ENCODE peak calls at places on chromosomes 16 and 17, in four cellular contexts. Q is activated T-helper 9 cell treated with anti-CD3 and anti-CD28 coated beads, Interleukin-2, amount 50 U/mL, for 16 hours; I is breast epithelium; T is fibroblast of lung. G is an unnamed sample.

GRCh38 chr17:19883537-19884215 is 15.9 kb upstream of the ULK2 start:
- DNase-seq in Q (no peak), I (peak; percentile 9), T (peak; percentile 58), G (no peak)

GRCh38 chr17:77444653-77445029 is 303.9 kb downstream of the SEC14L1 start:
- DNase-seq in Q (no peak), I (no peak), T (peak; percentile 92), G (no peak)

GRCh38 chr17:75288784-75289121 is 480 bp downstream of the SLC25A19 start:
- DNase-seq in Q (no peak), I (no peak), T (no peak), G (no peak)

GRCh38 chr16:81786868-81787267 is 7.8 kb downstream of the PLCG2 start:
- DNase-seq in Q (no peak), I (no peak), T (no peak), G (no peak)

GRCh38 chr17:36722121-36722902 is 120.9 kb downstream of the MRM1 start:
- DNase-seq in Q (peak; percentile 69), I (no peak), T (peak; percentile 19), G (peak; percentile 76)

GRCh38 chr17:14616508-14616907 is 315.6 kb downstream of the HS3ST3B1 start:
- DNase-seq in Q (no peak), I (no peak), T (no peak), G (no peak)

GRCh38 chr16:11781773-11782172 is 15.3 kb downstream of the ZC3H7A start:
- DNase-seq in Q (no peak), I (no peak), T (peak; percentile 36), G (peak; percentile 43)

GRCh38 chr17:12627177-12627629 is 38.5 kb upstream of the MYOCD start:
- DNase-seq in Q (no peak), I (no peak), T (peak; percentile 96), G (no peak)

GRCh38 chr17:75752405-75753192 is 12.4 kb downstream of the GALK1 start:
- DNase-seq in Q (no peak), I (no peak), T (no peak), G (no peak)

GRCh38 chr17:27873746-27874145 is 19.4 kb downstream of the LYRM9 start:
- DNase-seq in Q (no peak), I (no peak), T (no peak), G (no peak)

GRCh38 chr16:23914935-23915549 is 79.3 kb downstream of the PRKCB start:
- DNase-seq in Q (no peak), I (no peak), T (no peak), G (no peak)

GRCh38 chr16:2194852-2195315 is 1.5 kb downstream of the CASKIN1 start:
- DNase-seq in Q (peak; percentile 26), I (no peak), T (peak; percentile 42), G (no peak)

GRCh38 chr17:56835259-56835575 is 1.3 kb downstream of the DGKE start:
- DNase-seq in Q (no peak), I (no peak), T (peak; percentile 4), G (no peak)

GRCh38 chr16:88441460-88441859 is 11.6 kb upstream of the ZFPM1 start:
- DNase-seq in Q (no peak), I (no peak), T (no peak), G (no peak)

GRCh38 chr16:15572329-15573001 is 70.5 kb downstream of the MARF1 start:
- DNase-seq in Q (no peak), I (no peak), T (peak; percentile 89), G (no peak)

GRCh38 chr16:68263559-68264127 is 683 bp upstream of the SLC7A6 start:
- DNase-seq in Q (no peak), I (no peak), T (no peak), G (no peak)

GRCh38 chr17:67079481-67079880 is 35.1 kb downstream of the CACNG1 start:
- DNase-seq in Q (no peak), I (no peak), T (no peak), G (no peak)

GRCh38 chr16:23949630-23950290 is 114.0 kb downstream of the PRKCB start:
- DNase-seq in Q (peak; percentile 28), I (no peak), T (no peak), G (no peak)

GRCh38 chr16:24452724-24453123 is 86.6 kb upstream of the RBBP6 start:
- DNase-seq in Q (no peak), I (no peak), T (no peak), G (no peak)

GRCh38 chr17:81238490-81238814 is 403 bp downstream of the TEPSIN start:
- DNase-seq in Q (no peak), I (no peak), T (no peak), G (no peak)

GRCh38 chr17:4427505-4427904 is 6.2 kb upstream of the SPNS3 start:
- DNase-seq in Q (no peak), I (no peak), T (no peak), G (no peak)

GRCh38 chr17:8121531-8122390 is 2.1 kb downstream of the HES7 start:
- DNase-seq in Q (no peak), I (no peak), T (peak; percentile 72), G (peak; percentile 65)

GRCh38 chr17:72392056-72393010 is 271.5 kb downstream of the SOX9 start:
- DNase-seq in Q (no peak), I (no peak), T (peak; percentile 88), G (no peak)

GRCh38 chr17:40779181-40779909 is 3.0 kb downstream of the KRT27 start:
- DNase-seq in Q (no peak), I (no peak), T (no peak), G (no peak)

GRCh38 chr17:45312477-45313418 is 4.1 kb downstream of the MAP3K14 start:
- DNase-seq in Q (no peak), I (no peak), T (no peak), G (no peak)

GRCh38 chr16:3730161-3731125 is 13.1 kb upstream of the TRAP1 start:
- DNase-seq in Q (no peak), I (no peak), T (no peak), G (no peak)

GRCh38 chr16:50697881-50698767 is 4.7 kb downstream of the NOD2 start:
- DNase-seq in Q (peak; percentile 62), I (no peak), T (peak; percentile 36), G (peak; percentile 49)

GRCh38 chr16:2787406-2787805 is at the start of gene PRSS33:
- DNase-seq in Q (no peak), I (no peak), T (no peak), G (no peak)